ENCODE peak calls at places on chromosomes 12 and 14, in five cellular contexts. J is A549, C is A673, O is astrocyte of the cerebellum, N is PC-9. Q is an unnamed sample.

GRCh38 chr12:52523825-52524224 is 3.6 kb upstream of the KRT5 start:
- DNase-seq in C (no peak), N (peak), J (no peak), O (no peak), Q (no peak)

GRCh38 chr12:52278931-52279682 is 4.7 kb downstream of the KRT86 start:
- DNase-seq in O (no peak), J (peak), C (peak), N (peak), Q (no peak)

GRCh38 chr14:104595116-104595675 is 9.4 kb downstream of the TMEM179 start:
- DNase-seq in O (no peak), N (no peak), J (no peak), C (no peak), Q (no peak)

GRCh38 chr14:21014761-21015190 is 10.1 kb downstream of the NDRG2 start:
- DNase-seq in C (peak), J (peak), O (peak), N (peak), Q (peak)

GRCh38 chr14:90837355-90837754 is 21.1 kb upstream of the TTC7B start:
- DNase-seq in O (no peak), J (no peak), C (no peak), N (no peak), Q (no peak)

GRCh38 chr12:75666980-75667359 is 155.6 kb upstream of the KRR1 start:
- DNase-seq in O (peak), J (no peak), C (peak), N (no peak), Q (no peak)

GRCh38 chr14:79018846-79019245 is 848.7 kb downstream of the NRXN3 start:
- DNase-seq in O (no peak), N (no peak), C (no peak), J (no peak), Q (no peak)

GRCh38 chr12:18946106-18946505 is 183.4 kb upstream of the PLEKHA5 start:
- DNase-seq in O (no peak), N (no peak), J (no peak), C (no peak), Q (no peak)

GRCh38 chr12:27052176-27052575 is 29.8 kb downstream of the MED21 start:
- DNase-seq in N (no peak), C (no peak), O (no peak), J (no peak), Q (no peak)

GRCh38 chr14:92615451-92615850 is 101.9 kb downstream of the RIN3 start:
- DNase-seq in J (no peak), N (no peak), O (no peak), C (no peak), Q (no peak)

GRCh38 chr12:8996682-8997405 is 7.5 kb downstream of the KLRG1 start:
- DNase-seq in N (no peak), O (peak), J (no peak), C (no peak), Q (no peak)

GRCh38 chr14:49194067-49194466 is 392.1 kb downstream of the RPS29 start:
- DNase-seq in O (no peak), C (no peak), J (no peak), N (no peak), Q (no peak)

GRCh38 chr12:12441891-12442461 is 85.1 kb downstream of the BORCS5 start:
- DNase-seq in O (no peak), J (no peak), C (peak), N (no peak), Q (no peak)

GRCh38 chr12:62978768-62979167 is 43.8 kb upstream of the PPM1H start:
- DNase-seq in N (no peak), C (no peak), J (no peak), O (no peak), Q (no peak)

GRCh38 chr12:9615420-9616135 is 7.9 kb upstream of the KLRB1 start:
- DNase-seq in J (no peak), C (no peak), N (no peak), O (no peak), Q (no peak)

GRCh38 chr14:92955381-92955780 is 32.4 kb downstream of the CHGA start:
- DNase-seq in J (no peak), N (no peak), O (no peak), C (no peak), Q (no peak)

GRCh38 chr14:35016568-35016967 is 29.5 kb upstream of the FAM177A1 start:
- DNase-seq in N (no peak), J (no peak), O (no peak), C (no peak), Q (no peak)

GRCh38 chr12:77163068-77163810 is 97.9 kb upstream of the E2F7 start:
- DNase-seq in C (no peak), O (no peak), J (no peak), N (no peak), Q (peak)

GRCh38 chr12:5967645-5968415 is 22.8 kb upstream of the ANO2 start:
- DNase-seq in J (no peak), C (no peak), O (no peak), N (no peak), Q (no peak)

GRCh38 chr12:29838768-29839167 is 55.0 kb upstream of the TMTC1 start:
- DNase-seq in C (no peak), N (no peak), O (no peak), J (no peak), Q (no peak)

GRCh38 chr12:103314786-103315185 is 181.0 kb downstream of the C12orf42 start:
- DNase-seq in O (no peak), J (no peak), C (no peak), N (no peak), Q (no peak)

GRCh38 chr14:105479438-105480164 is 5.0 kb downstream of the CRIP2 start:
- DNase-seq in C (no peak), O (no peak), J (no peak), N (no peak), Q (no peak)

GRCh38 chr14:47278233-47278842 is 397.1 kb downstream of the MDGA2 start:
- DNase-seq in O (no peak), C (peak), J (peak), N (peak), Q (peak)

GRCh38 chr12:5873341-5873919 is 71.6 kb downstream of the ANO2 start:
- DNase-seq in C (no peak), O (no peak), J (no peak), N (no peak), Q (no peak)

GRCh38 chr14:50666772-50667490 is 1.2 kb downstream of the SAV1 start:
- DNase-seq in N (peak), J (peak), O (peak), C (peak), Q (no peak)

GRCh38 chr14:104111301-104112112 is 26.0 kb downstream of the ASPG start:
- DNase-seq in J (no peak), C (no peak), N (no peak), O (no peak), Q (no peak)

GRCh38 chr14:53391631-53392030 is 238.5 kb upstream of the DDHD1 start:
- DNase-seq in O (peak), N (no peak), J (no peak), C (peak), Q (no peak)

GRCh38 chr14:21475767-21476525 is 813 bp downstream of the RAB2B start:
- DNase-seq in C (no peak), J (no peak), N (no peak), O (no peak), Q (no peak)

GRCh38 chr12:23950011-23950774 is 723 bp upstream of the SOX5 start:
- DNase-seq in N (no peak), J (no peak), C (peak), O (no peak), Q (no peak)

GRCh38 chr12:64621257-64621942 is 11.1 kb downstream of the RASSF3 start:
- DNase-seq in J (no peak), C (no peak), N (no peak), O (no peak), Q (no peak)

GRCh38 chr14:59116984-59117415 is 71.5 kb upstream of the DAAM1 start:
- DNase-seq in J (no peak), O (no peak), N (no peak), C (no peak), Q (no peak)

GRCh38 chr12:72869025-72869424 is 596.9 kb downstream of the TRHDE start:
- DNase-seq in J (no peak), O (no peak), C (no peak), N (no peak), Q (peak)

GRCh38 chr12:79706676-79707075 is 15.9 kb upstream of the PAWR start:
- DNase-seq in N (no peak), O (no peak), J (no peak), C (no peak), Q (no peak)

GRCh38 chr14:61537567-61538463 is 157.5 kb upstream of the HIF1A start:
- DNase-seq in O (peak), J (peak), C (no peak), N (peak), Q (peak)

GRCh38 chr12:24378548-24379011 is 429.1 kb upstream of the SOX5 start:
- DNase-seq in J (no peak), O (peak), N (no peak), C (peak), Q (no peak)

GRCh38 chr12:53956251-53956887 is 1.7 kb downstream of the HOXC12 start:
- DNase-seq in J (no peak), N (no peak), C (no peak), O (no peak), Q (no peak)

GRCh38 chr12:102740157-102741032 is 176.6 kb downstream of the PAH start:
- DNase-seq in O (peak), J (peak), C (peak), N (no peak), Q (peak)

GRCh38 chr14:104048758-104049496 is 36.6 kb upstream of the ASPG start:
- DNase-seq in C (no peak), O (no peak), N (no peak), J (no peak), Q (no peak)

GRCh38 chr14:96086574-96087077 is 47.5 kb downstream of the C14orf132 start:
- DNase-seq in C (no peak), J (no peak), O (no peak), N (peak), Q (no peak)
- TF ChIP-seq CTCF in C (no peak), J (no peak), O (peak), N (no peak), Q (no peak)

DNA sequence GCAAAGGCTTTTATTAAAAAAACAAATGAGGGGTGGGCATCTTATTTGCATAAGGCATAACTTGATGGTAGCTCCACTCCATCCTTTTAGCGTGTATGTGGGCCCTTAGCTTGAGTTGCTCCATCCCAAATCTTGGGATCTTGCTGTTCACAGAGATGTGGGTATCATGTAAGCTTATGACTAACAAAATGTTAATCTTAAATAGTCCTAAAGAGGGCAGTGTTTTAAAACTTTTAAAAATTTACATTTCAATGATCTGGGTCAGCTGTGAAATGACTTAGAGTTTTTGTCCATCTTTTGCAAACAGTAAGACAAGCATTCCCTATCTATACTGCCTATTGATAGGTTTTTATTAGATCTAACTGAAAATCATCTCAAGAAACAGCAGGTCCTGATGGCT is 86.0 kb downstream of the SLCO1A2 start:
- DNase-seq in O (peak), C (peak), J (peak), N (no peak), Q (no peak)
- TF ChIP-seq CTCF in O (no peak), C (peak), J (peak), N (peak), Q (peak)

GRCh38 chr12:105377077-105377476 is 46.6 kb downstream of the C12orf75 start:
- DNase-seq in N (no peak), J (no peak), O (no peak), C (no peak), Q (no peak)

GRCh38 chr12:105382771-105383632 is 52.5 kb downstream of the C12orf75 start:
- DNase-seq in C (peak), O (peak), N (peak), J (peak), Q (peak)

GRCh38 chr12:105384220-105384619 is 53.7 kb downstream of the C12orf75 start:
- DNase-seq in N (no peak), C (no peak), J (no peak), O (no peak), Q (no peak)

DNA sequence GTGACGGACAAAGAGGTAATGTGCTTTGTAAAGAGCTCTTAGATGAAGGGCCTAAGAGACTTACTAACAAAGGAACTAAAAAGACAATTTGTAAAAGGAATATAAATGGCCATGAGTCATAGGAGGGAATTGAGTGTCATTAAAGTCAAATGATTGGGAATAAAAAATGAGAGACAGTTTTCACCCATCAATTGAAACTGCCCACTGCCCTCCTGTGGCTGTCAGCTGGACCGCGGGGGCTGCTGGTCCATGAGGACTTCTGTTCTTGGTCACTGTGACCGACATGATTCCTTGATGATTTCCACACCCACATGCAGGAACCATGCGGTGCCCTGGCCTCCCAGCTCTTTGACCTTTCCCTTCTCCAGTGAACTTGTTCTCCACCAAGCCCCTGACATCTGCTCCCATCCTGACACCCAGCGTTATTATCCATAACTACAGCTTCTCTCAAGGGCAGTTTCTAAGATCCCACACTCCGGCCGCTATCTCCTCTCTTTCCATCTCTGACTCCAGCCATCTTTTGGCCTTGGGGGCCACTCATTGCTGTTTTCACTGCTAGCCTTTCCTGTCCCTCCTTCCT is 48.4 kb downstream of the C12orf75 start:
- DNase-seq in C (no peak), O (no peak), N (no peak), J (peak), Q (no peak)
- TF ChIP-seq CTCF in C (peak), O (peak), N (no peak), J (peak), Q (peak)

DNA sequence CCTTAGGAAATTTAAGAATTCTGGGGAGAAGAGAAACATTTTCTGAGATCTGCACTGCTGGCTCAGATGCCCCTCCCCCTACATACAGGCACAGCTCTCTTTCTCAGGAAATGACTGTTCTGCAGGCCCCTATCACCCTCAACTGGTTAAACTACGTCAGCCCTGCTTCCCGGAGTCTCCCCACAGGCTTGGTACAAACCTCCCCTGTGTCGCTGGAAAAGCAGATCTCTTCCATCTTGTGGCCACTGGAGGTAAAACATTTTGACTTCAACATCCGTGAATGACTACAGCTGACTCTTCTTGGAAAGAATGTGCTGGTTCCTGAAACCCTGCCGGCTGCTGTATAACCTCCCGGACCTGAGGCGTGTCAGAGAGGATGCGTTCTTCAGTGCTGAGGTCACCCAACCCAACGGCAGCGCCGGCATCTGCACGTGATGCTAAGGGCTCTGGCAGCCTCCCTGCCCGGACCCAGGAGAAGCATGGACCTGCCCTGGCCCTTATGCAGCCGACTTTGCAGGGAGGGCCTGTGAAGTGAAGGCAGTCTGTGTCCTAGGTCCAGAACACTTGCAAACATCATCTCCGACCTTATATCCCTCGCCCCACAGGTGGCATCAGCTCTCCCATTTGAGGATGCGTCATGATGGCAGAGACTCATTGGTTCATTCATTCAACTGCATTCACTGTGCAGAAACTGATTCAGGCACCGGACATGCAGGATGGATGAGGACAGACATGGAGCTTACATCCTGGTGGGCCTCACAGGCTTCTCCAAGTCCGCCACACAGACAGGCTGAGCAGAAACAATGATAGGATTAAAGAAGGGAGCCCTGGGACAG is 129.2 kb downstream of the GCH1 start:
- DNase-seq in C (peak), N (peak), O (peak), J (peak), Q (peak)
- TF ChIP-seq CTCF in C (peak), N (peak), O (peak), J (peak), Q (peak)

GRCh38 chr14:25396128-25396527 is 346.2 kb upstream of the STXBP6 start:
- DNase-seq in J (no peak), N (no peak), C (peak), O (no peak), Q (no peak)

GRCh38 chr14:25394791-25395391 is 344.9 kb upstream of the STXBP6 start:
- DNase-seq in C (peak), J (no peak), N (no peak), O (no peak), Q (no peak)

DNA sequence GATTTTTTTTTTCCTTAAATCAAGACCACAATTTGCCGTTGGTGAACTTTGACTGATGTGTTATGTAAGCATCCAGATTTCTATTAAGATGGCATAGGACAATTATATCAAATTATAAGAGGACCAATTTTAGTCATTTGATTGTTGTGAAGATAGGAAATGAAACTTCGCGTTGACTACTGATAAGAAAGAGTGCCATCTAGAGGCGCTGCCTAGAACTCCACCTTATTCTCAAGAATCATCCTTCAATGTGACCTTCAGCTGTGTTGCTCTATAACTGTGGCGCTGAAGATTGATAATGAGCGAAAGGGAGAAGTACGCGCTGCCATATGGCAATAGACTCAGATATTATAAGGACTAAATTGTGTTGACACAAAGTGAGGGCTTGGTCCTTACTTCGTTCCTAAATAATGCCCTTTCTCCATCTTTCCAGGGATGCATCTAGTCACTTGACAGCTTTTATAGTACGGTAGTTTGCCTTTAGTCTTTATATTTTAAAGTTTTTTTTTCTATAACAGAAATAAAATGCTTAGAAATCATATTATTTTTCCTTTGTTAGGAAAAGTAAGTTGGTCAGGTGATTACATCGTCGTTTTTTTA is 350.8 kb upstream of the STXBP6 start:
- DNase-seq in J (peak), N (peak), C (peak), O (peak), Q (no peak)
- TF ChIP-seq CTCF in J (peak), N (peak), C (peak), O (peak), Q (peak)

GRCh38 chr12:94676011-94676709 is 25.8 kb upstream of the TMCC3 start:
- DNase-seq in N (no peak), J (no peak), C (no peak), O (no peak), Q (no peak)
- TF ChIP-seq CTCF in N (no peak), J (no peak), C (no peak), O (no peak), Q (no peak)

GRCh38 chr12:120854804-120855203 is 49.4 kb downstream of the SPPL3 start:
- DNase-seq in J (no peak), O (no peak), N (no peak), C (no peak), Q (no peak)
- TF ChIP-seq CTCF in J (no peak), O (no peak), N (no peak), C (no peak), Q (no peak)

GRCh38 chr14:38252066-38252710 is 3.7 kb downstream of the CLEC14A start:
- DNase-seq in O (no peak), J (no peak), N (no peak), C (no peak), Q (no peak)

GRCh38 chr14:38250316-38250715 is 5.6 kb downstream of the CLEC14A start:
- DNase-seq in J (no peak), N (no peak), C (no peak), O (no peak), Q (no peak)

GRCh38 chr14:38243696-38244250 is 12.1 kb downstream of the CLEC14A start:
- DNase-seq in O (no peak), C (no peak), J (no peak), N (no peak), Q (peak)

GRCh38 chr14:38248629-38249028 is 7.3 kb downstream of the CLEC14A start:
- DNase-seq in C (peak), N (no peak), O (no peak), J (no peak), Q (no peak)
- TF ChIP-seq CTCF in C (peak), N (no peak), O (no peak), J (no peak), Q (no peak)